ENCODE peak calls at places on chromosome 21, in eight cellular contexts. G, F, B, T, X, A, S and U are unnamed samples.

GRCh38 chr21:29441651-29442050 is 142.9 kb downstream of the BACH1 start:
- DNase-seq in G (no peak), F (no peak), B (no peak), T (no peak), X (no peak), A (no peak), S (peak), U (no peak)

GRCh38 chr21:45014747-45015468 is 59.5 kb upstream of the ADARB1 start:
- DNase-seq in G (no peak), F (no peak), B (no peak), T (no peak), X (no peak), A (no peak), S (no peak), U (no peak)

GRCh38 chr21:38012700-38013099 is 96.4 kb upstream of the KCNJ6 start:
- DNase-seq in G (no peak), F (no peak), B (no peak), T (no peak), X (no peak), A (no peak), S (no peak), U (no peak)

GRCh38 chr21:25862112-25862511 is 127.3 kb downstream of the GABPA start:
- DNase-seq in G (no peak), F (no peak), B (no peak), T (no peak), X (no peak), A (no peak), S (no peak), U (no peak)

GRCh38 chr21:37712204-37712934 is 203.9 kb downstream of the KCNJ6 start:
- DNase-seq in G (no peak), F (peak), B (peak), T (peak), X (peak), A (peak), S (peak), U (peak)

GRCh38 chr21:44425307-44425894 is 29.9 kb upstream of the LRRC3 start:
- DNase-seq in G (no peak), F (no peak), B (no peak), T (peak), X (no peak), A (no peak), S (no peak), U (no peak)

GRCh38 chr21:45064091-45064490 is 10.3 kb upstream of the ADARB1 start:
- DNase-seq in G (no peak), F (no peak), B (no peak), T (no peak), X (no peak), A (no peak), S (no peak), U (no peak)

GRCh38 chr21:45358261-45358670 is 46.7 kb upstream of the COL18A1 start:
- DNase-seq in G (no peak), F (no peak), B (no peak), T (peak), X (no peak), A (no peak), S (no peak), U (no peak)

GRCh38 chr21:29893687-29894086 is 46.1 kb downstream of the GRIK1 start:
- DNase-seq in G (no peak), F (no peak), B (no peak), T (no peak), X (no peak), A (no peak), S (no peak), U (no peak)

GRCh38 chr21:42527489-42528158 is 14.0 kb downstream of the SLC37A1 start:
- DNase-seq in G (no peak), F (no peak), B (no peak), T (no peak), X (no peak), A (peak), S (no peak), U (no peak)

GRCh38 chr21:34813266-34813886 is 144.6 kb downstream of the CLIC6 start:
- DNase-seq in G (peak), F (no peak), B (no peak), T (no peak), X (peak), A (no peak), S (peak), U (peak)

GRCh38 chr21:45032977-45033705 is 41.2 kb upstream of the ADARB1 start:
- DNase-seq in G (no peak), F (no peak), B (no peak), T (peak), X (no peak), A (no peak), S (no peak), U (no peak)

GRCh38 chr21:45592208-45592619 is 50.0 kb upstream of the SLC19A1 start:
- DNase-seq in G (no peak), F (no peak), B (no peak), T (no peak), X (no peak), A (peak), S (no peak), U (no peak)

GRCh38 chr21:26388731-26389231 is 184.3 kb downstream of the CYYR1 start:
- DNase-seq in G (peak), F (peak), B (no peak), T (no peak), X (peak), A (no peak), S (peak), U (peak)

GRCh38 chr21:42749226-42749625 is 95.8 kb downstream of the PDE9A start:
- DNase-seq in G (no peak), F (no peak), B (no peak), T (no peak), X (no peak), A (no peak), S (no peak), U (no peak)

GRCh38 chr21:43884861-43885370 is 19.9 kb downstream of the AGPAT3 start:
- DNase-seq in G (no peak), F (no peak), B (no peak), T (peak), X (no peak), A (no peak), S (no peak), U (no peak)

GRCh38 chr21:42238185-42238934 is 19.4 kb downstream of the ABCG1 start:
- DNase-seq in G (peak), F (no peak), B (no peak), T (no peak), X (no peak), A (no peak), S (no peak), U (no peak)

GRCh38 chr21:30233228-30233627 is 17.3 kb upstream of the CLDN8 start:
- DNase-seq in G (no peak), F (no peak), B (no peak), T (no peak), X (no peak), A (no peak), S (no peak), U (no peak)

GRCh38 chr21:29133796-29134195 is 3.4 kb downstream of the MAP3K7CL start:
- DNase-seq in G (no peak), F (no peak), B (no peak), T (no peak), X (no peak), A (no peak), S (no peak), U (no peak)

GRCh38 chr21:43718872-43719747 is at the start of gene PDXK:
- DNase-seq in G (peak), F (no peak), B (peak), T (peak), X (peak), A (peak), S (peak), U (no peak)

GRCh38 chr21:44370027-44370735 is 16.8 kb downstream of the TRPM2 start:
- DNase-seq in G (no peak), F (peak), B (no peak), T (no peak), X (peak), A (no peak), S (no peak), U (no peak)

GRCh38 chr21:26572026-26572425 is 1.1 kb downstream of the CYYR1 start:
- DNase-seq in G (no peak), F (no peak), B (no peak), T (no peak), X (no peak), A (no peak), S (no peak), U (no peak)

GRCh38 chr21:15071012-15071411 is 6.2 kb upstream of the NRIP1 start:
- DNase-seq in G (no peak), F (no peak), B (no peak), T (no peak), X (no peak), A (no peak), S (no peak), U (no peak)

GRCh38 chr21:28431527-28432200 is 561.0 kb downstream of the LTN1 start:
- DNase-seq in G (no peak), F (no peak), B (no peak), T (no peak), X (no peak), A (no peak), S (no peak), U (peak)

GRCh38 chr21:45330075-45330781 is 42.5 kb upstream of the POFUT2 start:
- DNase-seq in G (peak), F (no peak), B (no peak), T (peak), X (peak), A (no peak), S (peak), U (peak)

GRCh38 chr21:45443595-45444181 is 38.7 kb downstream of the COL18A1 start:
- DNase-seq in G (no peak), F (no peak), B (peak), T (peak), X (no peak), A (no peak), S (no peak), U (no peak)

GRCh38 chr21:16046625-16047340 is 317.0 kb downstream of the USP25 start:
- DNase-seq in G (peak), F (no peak), B (no peak), T (no peak), X (peak), A (no peak), S (peak), U (no peak)

GRCh38 chr21:42312626-42313104 is 2.5 kb downstream of the TFF3 start:
- DNase-seq in G (no peak), F (no peak), B (no peak), T (no peak), X (no peak), A (no peak), S (no peak), U (no peak)

GRCh38 chr21:46060596-46061061 is 37.3 kb upstream of the COL6A2 start:
- DNase-seq in G (peak), F (peak), B (no peak), T (peak), X (peak), A (no peak), S (peak), U (peak)

GRCh38 chr21:31397939-31398338 is 53.9 kb upstream of the TIAM1 start:
- DNase-seq in G (no peak), F (no peak), B (no peak), T (no peak), X (no peak), A (no peak), S (no peak), U (no peak)

GRCh38 chr21:34360488-34361241 is 3.1 kb upstream of the KCNE2 start:
- DNase-seq in G (no peak), F (no peak), B (no peak), T (no peak), X (no peak), A (no peak), S (no peak), U (no peak)

GRCh38 chr21:45297869-45298268 is 10.2 kb upstream of the POFUT2 start:
- DNase-seq in G (no peak), F (no peak), B (no peak), T (no peak), X (no peak), A (no peak), S (no peak), U (no peak)

GRCh38 chr21:37711294-37711844 is 204.9 kb downstream of the KCNJ6 start:
- DNase-seq in G (no peak), F (no peak), B (no peak), T (no peak), X (no peak), A (no peak), S (no peak), U (no peak)

GRCh38 chr21:42653492-42654061 is at the start of gene PDE9A:
- DNase-seq in G (no peak), F (no peak), B (no peak), T (peak), X (no peak), A (no peak), S (no peak), U (no peak)

DNA sequence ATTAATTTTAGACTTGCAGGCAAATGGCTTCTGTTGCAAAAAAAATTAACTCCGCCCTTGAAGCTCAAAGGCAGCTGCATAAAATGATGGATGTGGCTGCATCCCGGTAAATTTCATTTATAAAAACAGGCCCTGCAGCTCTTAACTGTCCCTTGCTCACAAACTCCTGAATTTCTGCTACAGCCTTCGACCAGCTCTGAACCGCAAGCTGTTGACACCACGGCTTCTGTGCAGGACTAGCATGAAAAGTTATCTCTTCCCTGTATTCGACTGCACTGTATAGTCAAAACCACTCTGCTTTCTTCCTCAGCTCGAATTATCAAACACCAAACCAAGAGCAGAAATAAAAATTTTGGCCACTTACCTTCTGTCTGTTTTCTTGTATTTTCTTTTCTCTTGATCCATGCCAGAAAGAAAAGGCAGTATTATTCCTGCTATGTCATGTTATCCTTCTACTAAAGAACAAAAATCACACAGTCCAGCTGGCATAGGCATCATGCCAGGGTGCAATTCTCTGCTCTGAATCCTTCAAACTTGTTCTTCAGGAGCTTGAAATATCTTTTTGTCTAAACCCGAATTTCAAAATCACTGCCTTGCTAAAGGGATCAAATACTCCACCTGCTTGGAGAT is 195.5 kb upstream of the NCAM2 start:
- DNase-seq in G (no peak), F (no peak), B (no peak), T (no peak), X (no peak), A (no peak), S (no peak), U (no peak)
- H3K4me3 ChIP-seq in G (no peak), F (no peak), B (no peak), T (no peak), X (no peak), A (no peak), S (no peak), U (no peak)

GRCh38 chr21:36707763-36708511 is 9.0 kb downstream of the SIM2 start:
- DNase-seq in G (no peak), F (no peak), B (no peak), T (no peak), X (no peak), A (no peak), S (no peak), U (no peak)

GRCh38 chr21:36709868-36710728 is 11.2 kb downstream of the SIM2 start:
- DNase-seq in G (no peak), F (no peak), B (no peak), T (peak), X (no peak), A (no peak), S (no peak), U (no peak)

GRCh38 chr21:36706951-36707762 is 8.2 kb downstream of the SIM2 start:
- DNase-seq in G (no peak), F (no peak), B (no peak), T (no peak), X (no peak), A (no peak), S (no peak), U (no peak)

GRCh38 chr21:36709030-36709867 is 10.3 kb downstream of the SIM2 start:
- DNase-seq in G (no peak), F (no peak), B (no peak), T (no peak), X (no peak), A (no peak), S (no peak), U (no peak)

DNA sequence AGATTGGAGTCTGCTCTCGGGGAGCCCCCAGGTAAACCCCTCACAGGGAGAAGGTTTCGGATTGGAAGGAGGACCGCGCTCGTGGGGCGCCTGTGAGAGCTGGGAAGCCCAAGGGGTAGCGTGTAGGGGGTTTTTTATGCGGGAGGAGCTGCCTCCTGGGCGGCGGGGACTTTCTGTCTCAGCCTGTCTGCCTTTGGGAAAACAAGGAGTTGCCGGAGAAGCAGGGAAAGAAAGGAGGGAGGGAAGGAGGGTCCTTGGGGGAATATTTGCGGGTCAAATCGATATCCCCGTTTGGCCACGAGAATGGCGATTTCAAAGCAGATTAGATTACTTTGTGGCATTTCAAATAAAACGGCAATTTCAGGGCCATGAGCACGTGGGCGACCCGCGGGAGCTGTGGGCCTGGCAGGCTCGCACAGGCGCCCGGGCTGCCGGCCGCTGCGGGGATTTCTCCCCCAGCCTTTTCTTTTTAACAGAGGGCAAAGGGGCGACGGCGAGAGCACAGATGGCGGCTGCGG is 9.7 kb downstream of the SIM2 start:
- DNase-seq in G (no peak), F (no peak), B (no peak), T (no peak), X (no peak), A (no peak), S (no peak), U (no peak)
- H3K4me3 ChIP-seq in G (no peak), F (no peak), B (no peak), T (no peak), X (no peak), A (no peak), S (no peak), U (peak)

DNA sequence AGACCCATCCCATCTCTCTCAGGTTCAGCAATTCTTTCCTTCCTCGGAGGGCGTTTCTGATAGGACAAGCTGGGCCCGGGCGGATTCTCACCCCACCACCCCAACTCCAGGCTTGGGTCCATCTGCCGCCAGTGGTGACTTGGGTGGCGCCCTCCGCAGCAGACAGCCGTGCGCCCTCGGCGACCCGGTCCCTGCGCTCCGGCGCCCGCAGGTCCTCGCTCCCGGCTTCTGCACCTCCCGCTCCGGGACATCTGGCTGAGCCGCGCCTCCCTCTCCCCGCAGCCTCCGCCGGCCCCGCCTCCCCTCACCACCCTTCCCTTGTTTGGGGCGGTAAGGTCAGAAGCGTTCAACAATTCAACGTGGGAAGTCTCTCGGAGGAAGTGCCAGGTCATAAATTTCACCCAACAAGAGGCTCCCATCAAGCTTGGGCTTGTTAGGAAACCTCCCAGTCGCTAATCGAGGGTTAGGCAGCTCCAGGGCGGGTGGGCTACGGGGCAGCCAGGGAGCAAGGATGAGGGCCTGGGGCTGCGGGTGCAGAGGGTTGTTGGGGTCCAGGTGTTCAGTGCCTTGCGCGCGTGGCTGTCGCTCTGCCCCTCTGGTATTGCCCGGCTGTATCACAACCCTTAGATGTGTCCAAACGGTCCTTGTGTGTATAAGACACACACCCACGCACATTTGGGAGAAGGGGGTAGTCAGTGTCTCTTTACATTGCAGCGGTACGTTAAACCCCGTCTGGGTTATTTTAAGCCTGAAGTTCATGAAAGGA is 39.8 kb downstream of the OLIG1 start:
- DNase-seq in G (no peak), F (no peak), B (peak), T (peak), X (no peak), A (no peak), S (no peak), U (no peak)
- H3K4me3 ChIP-seq in G (no peak), F (no peak), B (peak), T (no peak), X (no peak), A (no peak), S (no peak), U (no peak)

DNA sequence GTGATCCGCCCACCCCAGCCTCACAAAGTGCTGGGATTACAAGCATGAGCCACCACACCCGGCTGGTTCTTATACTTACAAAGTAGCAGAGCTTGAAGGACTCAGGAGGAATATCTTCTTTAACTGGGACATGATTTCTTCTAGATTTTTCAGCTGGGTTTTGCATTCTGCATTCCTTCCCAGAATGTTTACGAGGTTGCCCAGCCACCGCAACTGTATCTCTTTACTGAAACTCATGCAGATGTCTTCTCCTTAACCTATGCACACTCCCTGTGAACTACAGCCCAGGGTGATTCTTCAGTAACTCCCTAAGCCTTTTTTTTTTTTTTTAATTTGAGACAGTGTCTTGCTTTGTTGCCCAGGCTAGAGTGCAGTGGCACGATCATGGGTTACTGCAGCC is 8.7 kb upstream of the DOP1B start:
- DNase-seq in G (no peak), F (no peak), B (no peak), T (no peak), X (no peak), A (no peak), S (no peak), U (no peak)
- H3K4me3 ChIP-seq in G (no peak), F (no peak), B (no peak), T (no peak), X (no peak), A (no peak), S (no peak), U (no peak)

GRCh38 chr21:17651526-17651925 is 38.8 kb upstream of the BTG3 start:
- DNase-seq in G (no peak), F (no peak), B (no peak), T (no peak), X (no peak), A (no peak), S (no peak), U (no peak)
- H3K4me3 ChIP-seq in G (no peak), F (no peak), B (no peak), T (no peak), X (no peak), A (no peak), S (no peak), U (no peak)